ENCODE peak calls at places on chromosome X, in seven cellular contexts. H is HCEC 1CT; P is tibial nerve; W is stimulated activated CD4-positive, alpha-beta T cell treated with anti-CD3 and anti-CD28 coated beads, Interleukin-2, amount 100 ng/mL, for 48 hours; G is RPMI7951; U is GM19239; A is NCI-H187. D is an unnamed sample.

GRCh38 chrX:38803609-38804480 is 2.6 kb downstream of the MID1IP1 start:
- DNase-seq in P (peak), H (peak), G (peak), W (peak), U (peak), A (no peak), D (peak)

GRCh38 chrX:7987160-7987992 is 60.2 kb upstream of the PNPLA4 start:
- DNase-seq in U (no peak), H (no peak), P (no peak), W (no peak), A (no peak), G (peak), D (no peak)

GRCh38 chrX:48459483-48459882 is 10.6 kb downstream of the SLC38A5 start:
- DNase-seq in H (no peak), P (no peak), G (no peak), U (no peak), A (no peak), W (no peak), D (no peak)

GRCh38 chrX:139680356-139680755 is 27.6 kb downstream of the MCF2 start:
- DNase-seq in W (no peak), P (no peak), H (no peak), G (no peak), U (no peak), A (no peak), D (no peak)

GRCh38 chrX:31397119-31397518 is 325.3 kb upstream of the FTHL17 start:
- DNase-seq in A (no peak), G (peak), U (no peak), H (peak), W (no peak), P (no peak), D (no peak)

GRCh38 chrX:12949205-12949926 is 25.5 kb upstream of the TMSB4X start:
- DNase-seq in P (no peak), H (peak), W (no peak), A (no peak), U (no peak), G (peak), D (no peak)

GRCh38 chrX:45502396-45502795 is 301.7 kb upstream of the DIPK2B start:
- DNase-seq in H (no peak), A (no peak), W (no peak), U (no peak), G (no peak), P (no peak), D (no peak)

GRCh38 chrX:54494970-54495813 is 842 bp downstream of the FGD1 start:
- DNase-seq in G (peak), U (no peak), A (no peak), P (no peak), W (no peak), H (peak), D (no peak)

GRCh38 chrX:64782923-64783322 is 193.3 kb downstream of the ZC4H2 start:
- DNase-seq in P (no peak), A (no peak), U (no peak), G (no peak), H (no peak), W (no peak), D (no peak)

GRCh38 chrX:65509400-65509799 is 25.2 kb downstream of the LAS1L start:
- DNase-seq in U (no peak), H (no peak), W (no peak), A (no peak), P (no peak), G (no peak), D (no peak)

GRCh38 chrX:56764975-56765791 is 36.1 kb downstream of the NBDY start:
- DNase-seq in G (no peak), P (no peak), A (no peak), U (no peak), H (no peak), W (no peak), D (no peak)

GRCh38 chrX:67693928-67694327 is 150.1 kb downstream of the AR start:
- DNase-seq in U (no peak), G (peak), P (no peak), H (peak), A (no peak), W (no peak), D (no peak)

GRCh38 chrX:110795645-110796510 is at the start of gene CHRDL1:
- DNase-seq in H (peak), A (no peak), W (no peak), U (no peak), P (peak), G (peak), D (no peak)

GRCh38 chrX:108468486-108468885 is 28.8 kb downstream of the COL4A5 start:
- DNase-seq in P (no peak), H (peak), A (no peak), U (no peak), W (no peak), G (peak), D (no peak)

GRCh38 chrX:53188763-53189162 is 36.2 kb downstream of the KDM5C start:
- DNase-seq in G (no peak), A (no peak), U (no peak), H (no peak), W (peak), P (no peak), D (no peak)

GRCh38 chrX:20693071-20693470 is 426.4 kb upstream of the RPS6KA3 start:
- DNase-seq in A (no peak), G (no peak), P (no peak), W (no peak), H (no peak), U (no peak), D (no peak)

GRCh38 chrX:12819231-12819630 is 28.0 kb downstream of the PRPS2 start:
- DNase-seq in U (no peak), A (no peak), G (no peak), P (no peak), H (no peak), W (no peak), D (no peak)

GRCh38 chrX:113548308-113549015 is 707.8 kb upstream of the AMOT start:
- DNase-seq in G (no peak), P (no peak), W (no peak), A (no peak), U (no peak), H (no peak), D (no peak)

GRCh38 chrX:134460861-134461218 is 875 bp downstream of the HPRT1 start:
- DNase-seq in W (no peak), P (no peak), H (peak), U (no peak), G (peak), A (peak), D (no peak)

GRCh38 chrX:2677764-2678163 is 13.3 kb upstream of the CD99 start:
- DNase-seq in G (peak), H (peak), P (peak), U (no peak), A (no peak), W (no peak), D (peak)

GRCh38 chrX:2442694-2443093 is 58.1 kb downstream of the DHRSX start:
- DNase-seq in H (no peak), U (no peak), G (no peak), P (no peak), W (no peak), A (no peak), D (no peak)

GRCh38 chrX:150688911-150689451 is 4.2 kb upstream of the MTMR1 start:
- DNase-seq in G (peak), U (no peak), P (no peak), H (peak), W (no peak), A (no peak), D (no peak)

GRCh38 chrX:104343408-104344129 is 88.8 kb upstream of the ESX1 start:
- DNase-seq in W (peak), H (peak), P (no peak), G (peak), U (peak), A (peak), D (no peak)

GRCh38 chrX:56366901-56367300 is 134.7 kb downstream of the KLF8 start:
- DNase-seq in H (no peak), P (no peak), A (no peak), G (no peak), W (no peak), U (no peak), D (no peak)

GRCh38 chrX:15926622-15927021 is 72.0 kb upstream of the AP1S2 start:
- DNase-seq in W (no peak), U (no peak), G (no peak), A (no peak), H (no peak), P (no peak), D (no peak)

GRCh38 chrX:115690554-115691216 is 129.7 kb downstream of the PLS3 start:
- DNase-seq in W (peak), G (peak), H (peak), U (peak), A (peak), P (peak), D (peak)

GRCh38 chrX:110003167-110004156 is 548 bp downstream of the TMEM164 start:
- DNase-seq in W (no peak), U (no peak), G (no peak), A (no peak), H (peak), P (no peak), D (no peak)

GRCh38 chrX:55486736-55487135 is 2.9 kb downstream of the USP51 start:
- DNase-seq in P (no peak), U (no peak), A (no peak), H (no peak), G (peak), W (no peak), D (no peak)

GRCh38 chrX:79170632-79171031 is 26.1 kb downstream of the GPR174 start:
- DNase-seq in G (no peak), H (no peak), U (no peak), P (no peak), A (no peak), W (no peak), D (no peak)

GRCh38 chrX:120795301-120795700 is 80.4 kb downstream of the CT47B1 start:
- DNase-seq in H (no peak), A (no peak), G (no peak), P (no peak), W (no peak), U (no peak), D (no peak)

GRCh38 chrX:131621650-131622049 is 77.8 kb downstream of the OR13H1 start:
- DNase-seq in H (peak), P (no peak), A (no peak), G (no peak), W (no peak), U (no peak), D (no peak)

GRCh38 chrX:130575831-130576404 is 174.1 kb downstream of the RBMX2 start:
- DNase-seq in P (no peak), U (peak), W (peak), H (peak), G (peak), A (no peak), D (no peak)

GRCh38 chrX:115949900-115950822 is 220.4 kb upstream of the AGTR2 start:
- DNase-seq in W (peak), G (peak), A (peak), P (no peak), H (no peak), U (no peak), D (no peak)

GRCh38 chrX:22968494-22968893 is 31.3 kb upstream of the DDX53 start:
- DNase-seq in U (no peak), G (no peak), P (no peak), W (no peak), A (no peak), H (no peak), D (no peak)

GRCh38 chrX:69173906-69174305 is 8.7 kb upstream of the PJA1 start:
- DNase-seq in A (no peak), H (no peak), G (no peak), P (no peak), U (no peak), W (no peak), D (no peak)

GRCh38 chrX:55818673-55819375 is 101.3 kb downstream of the RRAGB start:
- DNase-seq in W (no peak), G (no peak), U (no peak), P (no peak), A (no peak), H (no peak), D (no peak)

GRCh38 chrX:2974946-2975345 is 31.4 kb upstream of the ARSH start:
- DNase-seq in U (no peak), H (no peak), P (no peak), A (no peak), G (peak), W (no peak), D (no peak)

D was measured in thoracic aorta.